ENCODE peak calls at places on chromosomes 1 and 21, in nine cellular contexts. L, W, M, V, Q, K, H, J and B are unnamed samples.
A peak's percentile ranks its signal among the peaks of the same experiment; 100 is the strongest.

GRCh38 chr1:17588048-17588781 is 48.7 kb downstream of the ARHGEF10L start:
- DNase-seq in Q (peak; percentile 52), V (peak; percentile 72), K (peak; percentile 73), M (no peak), W (no peak), L (peak; percentile 34), H (no peak), J (no peak), B (peak; percentile 86)

GRCh38 chr1:234721476-234722266 is 111.7 kb upstream of the IRF2BP2 start:
- DNase-seq in H (no peak), J (no peak), W (peak; percentile 88), Q (no peak), V (no peak), K (peak; percentile 98), L (no peak), M (no peak), B (peak; percentile 86)

GRCh38 chr1:29592261-29592615 is 355.9 kb downstream of the PTPRU start:
- DNase-seq in J (no peak), W (no peak), L (no peak), M (no peak), V (no peak), Q (no peak), H (no peak), K (no peak), B (no peak)

GRCh38 chr21:46298083-46298412 is 11.9 kb downstream of the YBEY start:
- DNase-seq in W (no peak), H (no peak), Q (no peak), L (no peak), M (no peak), J (no peak), K (no peak), V (no peak), B (no peak)

GRCh38 chr1:232743999-232744398 is 61.2 kb upstream of the MAP10 start:
- DNase-seq in Q (no peak), V (no peak), J (no peak), L (no peak), H (no peak), M (no peak), K (no peak), W (no peak), B (no peak)

GRCh38 chr1:24970926-24971530 is 41.0 kb upstream of the RUNX3 start:
- DNase-seq in J (no peak), V (no peak), W (no peak), H (no peak), L (no peak), M (no peak), Q (no peak), K (peak; percentile 5), B (no peak)

GRCh38 chr1:244896550-244896949 is 32.2 kb upstream of the HNRNPU start:
- DNase-seq in K (peak; percentile 76), Q (no peak), H (peak; percentile 80), J (no peak), M (no peak), V (no peak), W (no peak), L (no peak), B (no peak)

GRCh38 chr1:93619507-93620168 is 62.0 kb downstream of the BCAR3 start:
- DNase-seq in H (no peak), W (no peak), K (no peak), L (no peak), V (no peak), M (no peak), Q (no peak), J (no peak), B (no peak)

GRCh38 chr1:1778827-1779675 is 781 bp upstream of the NADK start:
- DNase-seq in V (peak; percentile 89), L (peak; percentile 88), H (peak; percentile 90), M (peak; percentile 47), W (peak; percentile 66), J (peak; percentile 76), K (no peak), Q (peak; percentile 73), B (peak; percentile 90)

GRCh38 chr1:13829152-13829769 is 129.3 kb downstream of the PRDM2 start:
- DNase-seq in V (no peak), Q (no peak), W (no peak), K (no peak), J (no peak), H (peak; percentile 43), L (no peak), M (no peak), B (no peak)

GRCh38 chr1:45304311-45305081 is 22.2 kb upstream of the HPDL start:
- DNase-seq in W (peak; percentile 34), M (no peak), V (no peak), H (peak; percentile 20), J (no peak), K (peak; percentile 18), Q (peak; percentile 59), L (no peak), B (peak; percentile 67)

GRCh38 chr1:16449666-16450065 is 9.1 kb downstream of the NECAP2 start:
- DNase-seq in H (no peak), J (no peak), M (no peak), W (no peak), K (no peak), L (no peak), V (no peak), Q (no peak), B (no peak)

GRCh38 chr1:78520216-78520615 is 29.4 kb downstream of the PTGFR start:
- DNase-seq in Q (no peak), W (no peak), H (no peak), V (no peak), J (no peak), K (peak; percentile 52), M (no peak), L (no peak), B (no peak)

GRCh38 chr1:155015527-155016230 is 13.1 kb downstream of the ZBTB7B start:
- DNase-seq in W (no peak), Q (no peak), K (no peak), L (peak; percentile 45), V (no peak), H (no peak), J (no peak), M (no peak), B (no peak)

GRCh38 chr1:238951809-238952208 is 434.6 kb upstream of the CHRM3 start:
- DNase-seq in W (peak; percentile 51), H (peak; percentile 81), L (peak; percentile 5), Q (no peak), K (peak; percentile 40), J (no peak), M (no peak), V (peak; percentile 57), B (no peak)

GRCh38 chr1:56511323-56511722 is 68.0 kb downstream of the PLPP3 start:
- DNase-seq in J (no peak), V (no peak), Q (no peak), K (no peak), L (no peak), W (no peak), H (no peak), M (no peak), B (no peak)

GRCh38 chr21:38342734-38343133 is 85.9 kb downstream of the KCNJ15 start:
- DNase-seq in Q (no peak), V (no peak), H (no peak), K (peak; percentile 50), M (no peak), W (no peak), L (no peak), J (no peak), B (peak; percentile 32)

DNA sequence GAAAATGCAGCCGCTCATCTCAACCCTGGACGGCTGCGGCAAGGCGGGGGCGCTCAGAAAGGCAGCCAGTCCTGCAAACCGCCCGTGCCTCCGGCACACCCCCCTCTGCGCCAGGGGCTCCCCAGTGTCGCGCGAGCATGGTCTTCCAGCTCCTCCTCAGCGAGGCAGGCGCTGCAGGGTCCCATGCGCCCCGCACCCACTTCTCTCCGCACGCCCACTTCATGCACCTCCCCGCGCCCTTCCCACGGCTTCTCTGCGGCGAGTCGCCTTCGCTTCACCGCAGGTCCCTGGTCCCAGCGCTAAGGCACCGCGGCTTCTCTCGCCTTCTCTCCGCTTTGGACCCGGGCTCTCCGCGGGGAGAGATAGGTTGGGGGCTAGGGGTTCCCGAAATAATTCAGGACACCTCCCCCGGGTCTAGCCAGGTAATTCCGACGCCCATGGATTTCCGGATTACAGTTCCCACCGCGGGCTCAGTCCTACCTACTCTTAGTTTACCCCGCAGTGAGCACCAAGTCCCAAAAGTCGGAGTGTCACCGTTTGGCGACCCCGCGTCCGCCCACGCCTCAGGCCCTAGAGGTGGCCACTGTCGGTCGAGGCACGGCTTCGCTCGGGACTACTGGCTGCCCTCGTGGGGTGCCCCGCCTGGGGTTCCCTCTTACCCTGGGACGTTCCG is 67.5 kb downstream of the SYT2 start:
- DNase-seq in L (no peak), W (no peak), Q (no peak), V (no peak), H (no peak), J (no peak), K (no peak), M (no peak), B (peak; percentile 51)
- H3K27me3 ChIP-seq in L (peaks cover 46% of the 10 kb centered on the region), W (no peaks in the 10 kb centered on the region), Q (peaks cover 51% of the 10 kb centered on the region), V (no peaks in the 10 kb centered on the region), H (peaks cover 24% of the 10 kb centered on the region), J (peaks cover 28% of the 10 kb centered on the region), K (peaks cover 56% of the 10 kb centered on the region), M (peaks cover 31% of the 10 kb centered on the region), B (no peaks in the 10 kb centered on the region)

DNA sequence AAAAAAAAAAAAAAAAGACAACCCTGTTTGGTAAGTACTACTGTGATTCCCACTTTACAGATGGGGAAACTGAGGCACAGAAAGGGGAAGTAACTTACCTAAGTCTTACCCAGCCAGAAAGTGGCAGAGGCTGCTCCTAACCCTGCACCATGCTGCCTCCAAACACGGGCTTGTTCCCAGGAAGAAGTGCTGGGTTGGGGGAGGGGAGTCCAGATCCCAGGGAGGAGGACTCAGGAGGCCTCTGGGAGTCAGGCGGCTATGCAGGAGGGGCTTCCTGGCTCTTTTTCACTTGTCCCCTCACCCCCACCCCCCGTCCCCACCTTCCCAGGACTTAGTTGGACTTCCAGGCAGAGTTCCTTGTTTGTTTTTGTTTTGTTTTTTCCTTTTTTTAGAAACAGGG is 23.9 kb downstream of the PIK3CD start:
- DNase-seq in H (no peak), W (no peak), K (no peak), L (no peak), Q (no peak), M (no peak), V (no peak), J (no peak), B (no peak)
- H3K27me3 ChIP-seq in H (no peaks in the 10 kb centered on the region), W (no peaks in the 10 kb centered on the region), K (no peaks in the 10 kb centered on the region), L (no peaks in the 10 kb centered on the region), Q (no peaks in the 10 kb centered on the region), M (no peaks in the 10 kb centered on the region), V (no peaks in the 10 kb centered on the region), J (no peaks in the 10 kb centered on the region), B (no peaks in the 10 kb centered on the region)

GRCh38 chr1:156645058-156645457 is 3.1 kb downstream of the BCAN start:
- DNase-seq in K (no peak), W (no peak), L (no peak), H (no peak), J (no peak), Q (no peak), M (no peak), V (no peak), B (no peak)
- H3K27me3 ChIP-seq in K (peaks cover 84% of the 10 kb centered on the region), W (no peaks in the 10 kb centered on the region), L (peaks cover 46% of the 10 kb centered on the region), H (peaks cover 18% of the 10 kb centered on the region), J (peaks cover 42% of the 10 kb centered on the region), Q (peaks cover 81% of the 10 kb centered on the region), M (peaks cover 72% of the 10 kb centered on the region), V (peaks cover 44% of the 10 kb centered on the region), B (no peaks in the 10 kb centered on the region)

DNA sequence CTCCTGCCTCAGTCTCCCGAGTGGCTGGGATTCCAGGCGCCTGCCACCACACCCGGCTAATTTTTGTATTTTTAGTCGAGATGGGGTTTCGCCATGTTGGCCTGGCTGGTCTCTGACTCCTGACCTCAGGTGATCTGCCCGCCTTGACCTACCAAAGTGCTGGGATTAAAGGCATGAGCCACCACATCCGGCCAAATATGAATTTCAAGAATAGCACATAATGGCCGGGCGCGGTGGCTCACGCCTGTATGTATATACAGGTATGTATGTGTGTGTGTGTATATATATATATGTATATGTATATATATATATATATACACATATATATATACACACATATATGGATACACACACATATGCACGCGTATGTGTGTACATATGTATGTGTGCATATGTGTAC is 95.2 kb downstream of the ZP4 start:
- DNase-seq in M (no peak), V (no peak), W (no peak), J (no peak), K (no peak), H (no peak), Q (no peak), L (no peak), B (no peak)
- H3K27me3 ChIP-seq in M (no peaks in the 10 kb centered on the region), V (no peaks in the 10 kb centered on the region), W (no peaks in the 10 kb centered on the region), J (no peaks in the 10 kb centered on the region), K (no peaks in the 10 kb centered on the region), H (no peaks in the 10 kb centered on the region), Q (no peaks in the 10 kb centered on the region), L (no peaks in the 10 kb centered on the region), B (no peaks in the 10 kb centered on the region)